ENCODE peak calls at places on chromosomes 1 and 21, in ten cellular contexts. X is CD4-positive, alpha-beta memory T cell; J is foreskin fibroblast; C is astrocyte; F is uterus; O is aorta; L is OCI-LY7; Y is lower lobe of right lung; V is CD8-positive, alpha-beta memory T cell; K is right lobe of liver. E is an unnamed sample.

GRCh38 chr21:32307706-32308105 is 9.1 kb downstream of the MRAP start:
- DNase-seq in V (no peak), L (no peak), X (no peak), O (no peak), F (no peak), C (peak), K (no peak), Y (no peak), J (peak), E (peak)

GRCh38 chr1:90391116-90391515 is 326.0 kb downstream of the BARHL2 start:
- DNase-seq in O (no peak), J (no peak), K (no peak), Y (no peak), V (no peak), C (peak), F (no peak), X (no peak), L (no peak), E (peak)

GRCh38 chr1:179082308-179083030 is 599 bp downstream of the TOR3A start:
- DNase-seq in Y (no peak), J (no peak), L (peak), O (peak), C (no peak), X (peak), F (peak), V (peak), K (peak), E (no peak)

GRCh38 chr1:216721878-216722277 is 1.4 kb downstream of the ESRRG start:
- DNase-seq in L (no peak), X (no peak), F (no peak), J (no peak), Y (no peak), V (no peak), K (no peak), C (no peak), O (no peak), E (no peak)

GRCh38 chr1:156963621-156964020 is 43.2 kb downstream of the LRRC71 start:
- DNase-seq in C (no peak), V (peak), X (peak), O (no peak), F (no peak), Y (peak), K (no peak), L (peak), J (no peak), E (no peak)

GRCh38 chr1:219339466-219339865 is 165.8 kb downstream of the LYPLAL1 start:
- DNase-seq in Y (no peak), X (no peak), F (no peak), K (no peak), V (no peak), O (no peak), L (no peak), J (no peak), C (peak), E (peak)

GRCh38 chr1:5354681-5355080 is 637.5 kb downstream of the NPHP4 start:
- DNase-seq in J (no peak), L (no peak), C (no peak), F (no peak), X (no peak), Y (no peak), O (no peak), V (no peak), K (no peak), E (no peak)

GRCh38 chr1:7373936-7374760 is 396.9 kb upstream of the VAMP3 start:
- DNase-seq in K (no peak), V (no peak), O (peak), J (no peak), Y (no peak), F (no peak), L (no peak), C (peak), X (no peak), E (peak)

GRCh38 chr1:175810305-175810704 is 66.9 kb upstream of the TNR start:
- DNase-seq in O (no peak), V (no peak), F (no peak), L (no peak), Y (no peak), X (no peak), C (no peak), K (no peak), J (no peak), E (no peak)

GRCh38 chr1:32303997-32304622 is 12.2 kb downstream of the HDAC1 start:
- DNase-seq in J (peak), Y (no peak), X (no peak), C (peak), K (no peak), O (no peak), V (no peak), L (no peak), F (no peak), E (peak)

GRCh38 chr1:202063093-202063492 is 52.7 kb downstream of the ELF3 start:
- DNase-seq in J (no peak), K (no peak), Y (no peak), X (no peak), O (no peak), C (no peak), F (no peak), V (no peak), L (no peak), E (peak)

GRCh38 chr1:113231866-113232265 is 158.4 kb upstream of the MAGI3 start:
- DNase-seq in X (no peak), C (no peak), O (no peak), K (no peak), L (no peak), Y (no peak), F (no peak), V (no peak), J (no peak), E (no peak)

GRCh38 chr1:1835546-1835945 is 55.3 kb downstream of the GNB1 start:
- DNase-seq in F (no peak), K (no peak), J (no peak), L (peak), O (no peak), Y (no peak), X (no peak), V (no peak), C (no peak), E (no peak)

GRCh38 chr1:35298464-35298863 is 30.0 kb downstream of the ZMYM4 start:
- DNase-seq in C (peak), X (peak), Y (no peak), J (peak), K (no peak), L (peak), F (no peak), O (no peak), V (no peak), E (peak)

GRCh38 chr1:35564037-35564883 is 6.7 kb downstream of the NCDN start:
- DNase-seq in J (peak), X (peak), O (peak), K (peak), Y (peak), C (peak), V (peak), L (peak), F (peak), E (peak)

GRCh38 chr1:36609241-36610027 is 126.7 kb upstream of the CSF3R start:
- DNase-seq in X (peak), O (no peak), V (peak), L (peak), Y (no peak), K (peak), F (no peak), C (no peak), J (peak), E (peak)

GRCh38 chr1:94275116-94275515 is 37.7 kb upstream of the ARHGAP29 start:
- DNase-seq in O (no peak), L (no peak), Y (no peak), F (no peak), V (no peak), X (no peak), J (no peak), C (no peak), K (no peak), E (no peak)

GRCh38 chr1:68174173-68175113 is 57.9 kb downstream of the WLS start:
- DNase-seq in K (no peak), X (no peak), V (no peak), O (peak), Y (peak), L (no peak), F (peak), J (peak), C (peak), E (peak)

GRCh38 chr1:41341756-41342562 is 19.3 kb upstream of the FOXO6 start:
- DNase-seq in V (no peak), O (peak), C (peak), L (no peak), J (no peak), K (no peak), Y (no peak), F (no peak), X (no peak), E (no peak)

GRCh38 chr21:42475526-42476492 is 20.2 kb downstream of the RSPH1 start:
- DNase-seq in F (no peak), X (no peak), J (no peak), V (no peak), O (no peak), K (no peak), C (no peak), L (no peak), Y (no peak), E (no peak)

GRCh38 chr1:43237131-43237530 is 32.7 kb upstream of the TMEM125 start:
- DNase-seq in J (no peak), K (no peak), X (no peak), Y (no peak), O (no peak), V (no peak), F (no peak), C (no peak), L (no peak), E (peak)

GRCh38 chr21:41956926-41957729 is 3.3 kb upstream of the C2CD2 start:
- DNase-seq in F (no peak), J (peak), V (no peak), C (peak), Y (no peak), O (no peak), X (no peak), L (no peak), K (no peak), E (peak)

GRCh38 chr21:37061926-37062591 is 10.8 kb downstream of the PIGP start:
- DNase-seq in V (no peak), Y (no peak), K (no peak), O (no peak), C (peak), X (no peak), F (no peak), L (peak), J (no peak), E (no peak)

GRCh38 chr1:54487571-54488050 is 60.4 kb upstream of the ACOT11 start:
- DNase-seq in K (peak), O (no peak), X (no peak), Y (no peak), V (no peak), L (no peak), F (no peak), C (no peak), J (no peak), E (no peak)

GRCh38 chr1:35359995-35360394 is 91.5 kb downstream of the ZMYM4 start:
- DNase-seq in F (no peak), J (no peak), K (no peak), X (no peak), V (no peak), L (no peak), Y (no peak), O (no peak), C (no peak), E (no peak)

GRCh38 chr1:41751804-41752513 is 166.8 kb downstream of the HIVEP3 start:
- DNase-seq in J (peak), O (no peak), V (no peak), L (peak), Y (peak), X (no peak), C (peak), K (no peak), F (no peak), E (peak)

GRCh38 chr1:214029796-214030195 is 42.0 kb downstream of the PROX1 start:
- DNase-seq in C (peak), Y (no peak), O (no peak), V (no peak), L (no peak), X (no peak), J (no peak), K (no peak), F (no peak), E (no peak)

GRCh38 chr1:59422921-59423575 is 126.2 kb downstream of the FGGY start:
- DNase-seq in K (peak), V (no peak), F (peak), J (no peak), L (no peak), X (no peak), O (peak), C (peak), Y (peak), E (no peak)

GRCh38 chr1:103788377-103788776 is 38.7 kb downstream of the AMY1C start:
- DNase-seq in K (no peak), O (no peak), J (no peak), C (no peak), L (peak), V (no peak), F (no peak), X (no peak), Y (no peak), E (no peak)

GRCh38 chr1:30840904-30841598 is 67.5 kb downstream of the SDC3 start:
- DNase-seq in V (no peak), J (no peak), Y (peak), O (peak), K (peak), F (no peak), C (no peak), X (no peak), L (no peak), E (peak)

GRCh38 chr1:206000641-206001339 is 2.4 kb downstream of the RAB7B start:
- DNase-seq in K (no peak), J (no peak), C (peak), V (no peak), F (no peak), O (no peak), L (no peak), Y (no peak), X (no peak), E (peak)

GRCh38 chr1:180636138-180636537 is 4.3 kb downstream of the XPR1 start:
- DNase-seq in Y (no peak), C (no peak), L (no peak), X (no peak), V (no peak), K (no peak), J (no peak), O (no peak), F (no peak), E (peak)

GRCh38 chr1:37474051-37474696 is at the start of gene ZC3H12A:
- DNase-seq in L (peak), K (peak), Y (peak), J (peak), V (peak), O (peak), F (peak), C (peak), X (peak), E (peak)

GRCh38 chr1:165712764-165713163 is 14.4 kb upstream of the ALDH9A1 start:
- DNase-seq in C (no peak), V (no peak), F (no peak), Y (no peak), J (no peak), K (no peak), X (no peak), O (no peak), L (no peak), E (no peak)

GRCh38 chr1:27724961-27725373 is 794 bp upstream of the FAM76A start:
- DNase-seq in X (no peak), F (peak), L (peak), K (peak), O (peak), Y (peak), C (no peak), J (no peak), V (no peak), E (no peak)

GRCh38 chr1:234369784-234370183 is 3.5 kb upstream of the COA6 start:
- DNase-seq in F (no peak), C (no peak), X (no peak), V (no peak), L (no peak), O (no peak), K (no peak), J (peak), Y (no peak), E (peak)
- H3K4me3 ChIP-seq in F (no peak), C (no peak), X (no peak), V (no peak), L (no peak), O (no peak), K (no peak), J (no peak), Y (no peak), E (no peak)

DNA sequence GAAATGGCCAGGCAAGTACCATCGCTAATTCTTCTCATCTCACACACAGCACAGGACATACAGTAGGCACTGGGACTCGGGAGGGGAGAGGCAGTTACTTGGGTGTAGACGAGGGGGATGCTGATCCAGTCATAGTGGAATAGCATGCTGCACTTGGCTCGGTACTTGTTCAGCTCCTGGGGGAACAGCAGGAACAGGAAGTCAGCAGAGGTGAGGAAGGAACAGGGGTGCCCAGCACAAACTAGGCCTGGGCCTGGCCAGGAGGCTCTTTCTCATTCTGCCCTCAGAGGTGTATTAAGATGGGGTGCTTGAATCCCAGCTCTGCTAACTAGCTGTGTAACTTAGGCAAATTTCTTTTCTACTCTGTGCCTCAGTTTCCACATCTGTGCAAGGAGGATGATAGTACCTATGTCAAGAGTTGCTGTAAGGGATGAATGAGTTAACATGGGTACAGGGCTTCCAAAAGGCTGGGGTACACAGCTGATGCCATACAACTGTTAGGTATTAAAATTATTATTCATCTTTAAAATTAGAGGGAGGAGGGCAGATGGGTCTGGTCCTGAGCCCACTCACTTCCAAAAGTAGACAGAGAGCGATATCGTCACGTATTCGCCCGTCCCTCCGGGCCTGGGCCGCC is 2.4 kb downstream of the BEST4 start:
- DNase-seq in C (no peak), X (no peak), V (no peak), K (no peak), J (no peak), F (no peak), L (no peak), Y (peak), O (no peak), E (no peak)
- H3K4me3 ChIP-seq in C (peak), X (no peak), V (peak), K (peak), J (peak), F (peak), L (peak), Y (peak), O (no peak), E (no peak)

DNA sequence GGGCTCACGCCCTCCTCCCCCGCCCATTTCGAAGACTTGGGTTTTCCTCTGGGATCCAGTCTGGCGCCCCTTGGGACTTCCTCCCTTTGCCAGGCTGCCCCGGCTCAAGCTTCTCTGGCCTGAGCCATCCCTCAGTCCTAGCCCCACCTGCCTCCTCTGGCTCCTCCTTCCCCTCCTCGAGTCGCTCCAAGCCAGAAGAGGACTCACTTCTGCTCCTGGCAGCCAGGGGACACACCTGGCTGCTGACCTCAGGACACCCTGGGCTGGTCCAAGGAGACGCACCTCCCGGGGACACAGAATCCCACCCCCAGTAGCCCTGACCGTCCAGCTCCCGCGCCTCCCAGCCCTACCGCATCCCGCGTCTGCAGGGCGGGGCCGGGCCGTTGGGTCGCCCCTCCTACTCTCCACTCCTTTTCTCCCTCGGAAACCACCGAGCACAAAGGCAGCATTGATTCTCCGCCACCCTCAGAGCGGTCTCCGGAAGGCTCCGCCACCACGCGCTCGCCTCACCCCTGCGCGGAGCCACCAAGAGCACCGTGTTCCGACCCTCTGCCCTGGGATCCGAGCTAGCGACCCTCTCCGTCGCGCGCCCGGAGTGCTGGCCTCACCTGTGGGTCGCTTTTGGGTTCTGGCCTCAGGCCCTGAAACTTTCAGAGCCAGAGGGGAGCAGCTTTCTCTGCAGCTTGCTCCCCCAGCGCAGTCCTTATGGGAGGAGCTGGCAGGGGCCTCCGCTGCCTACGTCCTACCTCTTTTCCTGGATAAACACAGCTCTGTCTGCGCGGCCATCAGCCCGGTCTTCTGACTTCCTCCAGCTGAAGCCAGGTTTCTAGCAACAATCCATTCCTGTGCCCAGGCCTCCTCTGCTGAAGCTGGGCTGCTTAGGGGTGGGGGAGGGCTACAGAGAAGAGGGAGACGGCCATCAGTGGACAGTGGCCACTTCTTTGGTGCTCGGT is at the start of gene C2CD4D:
- DNase-seq in O (no peak), L (no peak), V (peak), F (no peak), Y (peak), C (no peak), X (peak), K (no peak), J (no peak), E (no peak)
- H3K4me3 ChIP-seq in O (peak), L (no peak), V (peak), F (peak), Y (peak), C (peak), X (peak), K (peak), J (no peak), E (peak)

GRCh38 chr1:188241629-188242028 is 1412.9 kb downstream of the PLA2G4A start:
- DNase-seq in L (no peak), X (no peak), V (no peak), Y (no peak), O (no peak), K (no peak), J (no peak), C (no peak), F (no peak), E (no peak)
- H3K4me3 ChIP-seq in L (no peak), X (no peak), V (no peak), Y (no peak), O (no peak), K (no peak), J (no peak), C (no peak), F (no peak), E (no peak)

GRCh38 chr1:199932462-199932861 is 95.0 kb upstream of the NR5A2 start:
- DNase-seq in J (no peak), O (no peak), K (no peak), X (no peak), L (no peak), Y (no peak), V (no peak), C (no peak), F (no peak), E (no peak)
- H3K4me3 ChIP-seq in J (no peak), O (no peak), K (no peak), X (no peak), L (no peak), Y (peak), V (peak), C (no peak), F (no peak), E (no peak)

GRCh38 chr21:44749759-44750674 is 38.6 kb upstream of the TSPEAR start:
- DNase-seq in Y (no peak), C (no peak), L (no peak), K (no peak), J (no peak), F (no peak), O (peak), V (no peak), X (no peak), E (no peak)
- H3K4me3 ChIP-seq in Y (no peak), C (no peak), L (no peak), K (no peak), J (no peak), F (no peak), O (no peak), V (no peak), X (no peak), E (no peak)

DNA sequence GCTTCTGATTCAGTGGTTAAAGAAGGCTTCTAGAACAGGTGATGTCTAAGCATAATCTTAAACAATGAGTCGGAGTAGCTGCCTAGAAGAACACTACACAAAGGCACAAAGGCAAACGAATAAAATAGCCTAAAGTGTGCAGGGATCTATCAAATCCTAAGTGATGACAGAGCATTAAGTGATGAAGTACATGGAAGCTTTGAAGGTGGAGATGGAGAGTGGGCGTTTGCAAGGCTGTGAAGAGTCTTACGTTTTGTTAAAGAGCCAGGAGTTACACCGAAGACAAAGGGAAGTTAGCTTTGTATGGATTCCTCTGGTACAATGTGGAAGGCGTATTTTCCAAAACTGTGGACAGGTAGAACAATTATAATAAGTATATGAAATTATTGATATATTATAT is 270.6 kb downstream of the NEGR1 start:
- DNase-seq in L (no peak), C (no peak), Y (no peak), X (no peak), K (no peak), F (no peak), O (no peak), J (no peak), V (no peak), E (no peak)
- H3K4me3 ChIP-seq in L (no peak), C (no peak), Y (no peak), X (no peak), K (no peak), F (no peak), O (no peak), J (no peak), V (no peak), E (no peak)

GRCh38 chr1:92961896-92962752 is 862 bp upstream of the DIPK1A start:
- DNase-seq in X (peak), L (peak), J (peak), Y (no peak), K (no peak), C (peak), O (peak), V (peak), F (peak), E (peak)
- H3K4me3 ChIP-seq in X (peak), L (peak), J (peak), Y (peak), K (peak), C (peak), O (peak), V (peak), F (peak), E (peak)

E was measured in IMR-90.